ENCODE peak calls at places on chromosomes 6 and 20, in six cellular contexts. U is GM12891, W is H1, X is HepG2, I is K562, A is GM12878. G is an unnamed sample.

GRCh38 chr6:77626431-77626830 is 26.4 kb upstream of the MEI4 start:
- DNase-seq in U (no peak), W (no peak), X (no peak), I (no peak), A (no peak), G (no peak)

GRCh38 chr20:24913076-24913628 is 35.9 kb upstream of the CST7 start:
- DNase-seq in U (no peak), W (peak), X (no peak), I (no peak), A (no peak), G (no peak)

GRCh38 chr20:24693466-24694156 is 224.2 kb downstream of the SYNDIG1 start:
- DNase-seq in U (no peak), W (peak), X (no peak), I (no peak), A (no peak), G (no peak)

GRCh38 chr6:8177721-8178120 is 75.4 kb upstream of the EEF1E1 start:
- DNase-seq in U (no peak), W (no peak), X (no peak), I (no peak), A (no peak), G (no peak)

GRCh38 chr20:44231193-44231592 is 15.9 kb upstream of the GDAP1L1 start:
- DNase-seq in U (no peak), W (no peak), X (peak), I (no peak), A (no peak), G (no peak)

GRCh38 chr20:59771506-59772372 is 161.7 kb downstream of the SYCP2 start:
- DNase-seq in U (no peak), W (no peak), X (no peak), I (no peak), A (no peak), G (no peak)

GRCh38 chr6:74366634-74367033 is 670.6 kb downstream of the CD109 start:
- DNase-seq in U (no peak), W (no peak), X (no peak), I (no peak), A (no peak), G (no peak)

GRCh38 chr6:89487864-89488263 is 54.9 kb downstream of the ANKRD6 start:
- DNase-seq in U (no peak), W (no peak), X (no peak), I (no peak), A (no peak), G (no peak)

GRCh38 chr6:47571488-47571887 is 93.9 kb downstream of the CD2AP start:
- DNase-seq in U (no peak), W (no peak), X (no peak), I (no peak), A (no peak), G (no peak)

GRCh38 chr20:61764471-61765020 is 301.1 kb downstream of the TAF4 start:
- DNase-seq in U (no peak), W (no peak), X (no peak), I (no peak), A (no peak), G (no peak)

GRCh38 chr6:166743925-166744653 is 117.0 kb upstream of the RPS6KA2 start:
- DNase-seq in U (no peak), W (peak), X (no peak), I (no peak), A (no peak), G (no peak)

GRCh38 chr20:38178065-38178471 is 13.0 kb upstream of the TGM2 start:
- DNase-seq in U (no peak), W (no peak), X (no peak), I (no peak), A (no peak), G (no peak)

GRCh38 chr20:32470025-32470861 is 112.1 kb downstream of the ASXL1 start:
- DNase-seq in U (peak), W (peak), X (peak), I (peak), A (no peak), G (no peak)

GRCh38 chr6:36360241-36361054 is 23.8 kb upstream of the BNIP5 start:
- DNase-seq in U (peak), W (peak), X (peak), I (peak), A (no peak), G (peak)

GRCh38 chr20:36742558-36742957 is 3.3 kb downstream of the NDRG3 start:
- DNase-seq in U (no peak), W (no peak), X (no peak), I (no peak), A (no peak), G (no peak)

GRCh38 chr6:30163090-30163917 is at the start of gene TRIM15:
- DNase-seq in U (no peak), W (no peak), X (peak), I (no peak), A (no peak), G (no peak)

GRCh38 chr6:129633529-129633928 is 76.4 kb downstream of the ARHGAP18 start:
- DNase-seq in U (no peak), W (no peak), X (no peak), I (no peak), A (no peak), G (no peak)

GRCh38 chr6:131960371-131961133 is 9.4 kb upstream of the CCN2 start:
- DNase-seq in U (no peak), W (no peak), X (no peak), I (no peak), A (no peak), G (no peak)

GRCh38 chr20:31547017-31547675 is 32.9 kb downstream of the HM13 start:
- DNase-seq in U (peak), W (peak), X (peak), I (peak), A (peak), G (peak)

GRCh38 chr6:80872194-80872950 is 765.9 kb downstream of the BCKDHB start:
- DNase-seq in U (no peak), W (no peak), X (no peak), I (no peak), A (no peak), G (no peak)

GRCh38 chr6:7392402-7392801 is 2.8 kb downstream of the RIOK1 start:
- DNase-seq in U (no peak), W (no peak), X (no peak), I (no peak), A (no peak), G (no peak)

GRCh38 chr20:9689041-9689440 is 149.8 kb downstream of the PAK5 start:
- DNase-seq in U (no peak), W (no peak), X (no peak), I (no peak), A (no peak), G (no peak)

GRCh38 chr20:3275966-3276365 is 37.0 kb upstream of the SLC4A11 start:
- DNase-seq in U (no peak), W (no peak), X (no peak), I (no peak), A (no peak), G (no peak)

GRCh38 chr20:10660661-10661060 is 13.1 kb downstream of the JAG1 start:
- DNase-seq in U (no peak), W (no peak), X (no peak), I (no peak), A (no peak), G (no peak)

DNA sequence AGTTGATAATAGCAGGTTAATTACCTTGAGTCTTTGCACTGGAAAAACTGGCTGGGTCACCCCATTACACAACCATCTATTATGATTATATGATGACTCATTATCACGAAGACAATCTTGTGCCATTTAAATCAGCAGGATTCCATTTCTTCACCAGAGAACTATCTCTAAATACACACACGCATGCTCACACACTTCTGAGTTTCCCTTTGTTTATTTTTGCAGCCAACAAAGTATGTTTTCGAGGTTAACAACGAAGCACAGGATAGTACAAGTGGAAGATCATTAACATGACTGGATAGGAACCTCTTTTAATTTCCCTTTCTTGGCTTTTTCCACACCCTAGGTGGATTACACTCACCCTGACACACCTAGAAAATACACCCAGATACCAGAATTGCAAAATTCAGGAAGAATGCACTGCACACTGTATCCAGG is 18.9 kb downstream of the PERP start:
- DNase-seq in U (no peak), W (no peak), X (peak), I (no peak), A (no peak), G (no peak)
- TF ChIP-seq POLR2AphosphoS5 in U (no peak), W (no peak), X (no peak), I (no peak), A (no peak), G (no peak)

GRCh38 chr6:111721677-111722219 is 116.1 kb upstream of the TRAF3IP2 start:
- DNase-seq in U (peak), W (peak), X (peak), I (peak), A (no peak), G (peak)
- TF ChIP-seq TAF1 in U (no peak), W (no peak), X (no peak), I (no peak), A (no peak), G (no peak)

GRCh38 chr20:35541783-35542662 is at the start of gene ERGIC3:
- DNase-seq in U (peak), W (peak), X (peak), I (peak), A (peak), G (peak)
- TF ChIP-seq POLR2A in U (peak), W (peak), X (peak), I (peak), A (peak), G (peak)

DNA sequence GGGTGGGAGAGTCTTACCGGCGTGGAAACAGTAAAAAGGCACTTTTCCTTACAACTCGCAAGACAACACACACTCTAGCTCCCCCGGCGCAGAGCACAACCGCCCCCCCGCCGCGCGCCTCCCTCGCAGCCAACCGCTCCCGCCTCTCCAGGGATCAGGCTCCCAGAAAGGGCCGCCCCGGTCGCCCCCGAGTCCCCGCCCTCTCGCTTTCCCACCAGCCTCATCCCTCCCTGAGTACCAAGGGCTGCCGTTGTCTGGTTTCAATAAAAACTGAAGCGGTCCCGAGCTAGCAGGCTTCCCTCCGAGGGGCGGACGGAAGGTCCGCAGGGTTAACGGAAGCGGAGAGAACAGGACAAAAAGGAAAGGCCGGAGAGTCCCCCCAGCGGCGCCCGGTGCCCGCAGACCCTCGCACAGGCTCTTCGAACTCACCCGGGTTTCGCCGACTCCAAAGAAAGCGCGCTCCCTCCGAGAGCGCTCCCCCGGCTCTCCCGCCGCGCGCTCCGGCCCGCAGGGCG is 772 bp downstream of the ELOVL5 start:
- DNase-seq in U (no peak), W (peak), X (peak), I (peak), A (no peak), G (no peak)
- TF ChIP-seq POLR2AphosphoS5 in U (no peak), W (peak), X (peak), I (peak), A (no peak), G (no peak)

DNA sequence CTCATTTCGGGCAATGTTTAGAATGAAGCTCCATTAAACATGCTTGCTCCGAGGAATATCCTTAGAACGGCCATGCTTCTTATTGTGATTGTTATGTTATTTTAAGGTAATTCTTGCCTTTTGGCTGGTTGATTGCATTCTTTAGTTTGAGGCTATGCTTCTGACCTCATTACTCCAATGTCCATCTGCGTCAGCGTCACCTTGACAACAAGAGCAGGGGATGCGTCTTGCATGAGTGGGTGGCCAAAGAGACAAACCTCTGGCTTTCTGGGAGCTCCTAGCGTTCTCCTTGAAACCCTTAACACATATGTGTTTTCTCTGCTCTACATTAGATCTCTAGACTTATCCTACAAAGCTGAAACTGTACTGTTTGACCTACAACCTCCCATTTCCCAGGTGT is 184.3 kb downstream of the THBS2 start:
- DNase-seq in U (no peak), W (no peak), X (no peak), I (no peak), A (no peak), G (no peak)
- TF ChIP-seq TAF1 in U (no peak), W (no peak), X (no peak), I (no peak), A (no peak), G (no peak)

DNA sequence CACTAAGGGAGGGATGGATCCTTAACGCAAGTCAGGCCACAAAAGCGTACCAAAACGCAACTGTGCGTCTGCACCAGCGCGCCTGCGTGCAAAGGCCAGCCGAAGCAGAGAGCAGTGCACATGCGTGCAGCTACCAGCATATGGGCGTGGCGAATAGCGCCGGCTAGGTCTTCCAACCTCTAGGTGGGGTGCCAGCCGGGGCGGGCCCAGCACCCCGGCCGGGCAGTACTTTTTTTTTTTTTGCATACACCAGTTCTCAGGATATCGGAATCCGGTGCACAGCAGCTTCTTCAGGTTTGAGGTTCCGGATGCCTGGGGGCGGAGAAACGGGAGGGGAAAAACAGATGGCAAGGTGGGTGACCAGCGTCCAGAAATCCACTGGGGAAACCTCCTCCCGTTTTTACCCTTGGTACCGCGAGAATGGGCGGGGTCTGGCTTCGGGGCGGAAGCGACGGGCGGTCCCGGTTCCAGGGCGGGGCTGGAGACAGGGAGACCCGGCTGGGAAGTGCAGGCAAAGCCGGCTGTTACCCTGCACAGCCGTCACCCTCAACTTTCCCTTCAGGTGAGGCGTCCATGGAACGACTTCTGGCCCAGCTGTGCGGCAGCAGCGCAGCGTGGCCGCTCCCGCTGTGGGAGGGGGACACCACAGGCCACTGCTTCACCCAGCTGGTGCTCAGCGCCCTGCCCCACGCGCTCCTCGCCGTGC is at the start of gene ABCC10:
- DNase-seq in U (peak), W (peak), X (peak), I (peak), A (peak), G (peak)
- TF ChIP-seq POLR2A in U (peak), W (peak), X (peak), I (peak), A (peak), G (peak)

DNA sequence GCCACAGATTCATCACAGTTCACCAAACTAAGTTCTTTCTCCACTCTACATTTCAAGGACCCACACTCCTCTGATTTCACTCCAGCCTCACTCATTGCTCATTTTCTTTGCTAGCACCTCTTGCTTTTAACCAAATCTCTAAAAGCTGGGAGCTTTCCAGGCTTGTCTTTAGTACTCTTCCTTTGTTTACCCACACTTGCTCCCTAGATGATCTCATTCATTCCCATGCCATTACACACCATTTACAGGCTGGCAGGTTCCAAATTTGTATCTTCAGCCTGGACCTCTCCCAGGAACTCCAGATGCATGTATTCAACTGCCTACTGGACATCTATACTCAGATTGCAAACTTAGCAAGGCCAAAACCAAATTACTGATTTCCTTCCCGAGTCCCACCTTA is 5.3 kb upstream of the GUCA1B start:
- DNase-seq in U (no peak), W (no peak), X (peak), I (no peak), A (no peak), G (no peak)
- TF ChIP-seq POLR2AphosphoS5 in U (no peak), W (no peak), X (no peak), I (no peak), A (no peak), G (no peak)

GRCh38 chr6:143288923-143289322 is 161.6 kb downstream of the ADAT2 start:
- DNase-seq in U (no peak), W (no peak), X (no peak), I (no peak), A (no peak), G (no peak)
- TF ChIP-seq TAF1 in U (no peak), W (no peak), X (no peak), I (no peak), A (no peak), G (no peak)

GRCh38 chr6:3751019-3751729 is at the start of gene PXDC1:
- DNase-seq in U (no peak), W (peak), X (no peak), I (no peak), A (no peak), G (peak)

GRCh38 chr6:3749390-3749978 is 2.0 kb downstream of the PXDC1 start:
- DNase-seq in U (no peak), W (no peak), X (no peak), I (no peak), A (no peak), G (no peak)

GRCh38 chr6:3751730-3752537 is 421 bp upstream of the PXDC1 start:
- DNase-seq in U (peak), W (peak), X (peak), I (peak), A (no peak), G (peak)

GRCh38 chr6:3749991-3750323 is 1.6 kb downstream of the PXDC1 start:
- DNase-seq in U (no peak), W (no peak), X (peak), I (peak), A (no peak), G (no peak)

DNA sequence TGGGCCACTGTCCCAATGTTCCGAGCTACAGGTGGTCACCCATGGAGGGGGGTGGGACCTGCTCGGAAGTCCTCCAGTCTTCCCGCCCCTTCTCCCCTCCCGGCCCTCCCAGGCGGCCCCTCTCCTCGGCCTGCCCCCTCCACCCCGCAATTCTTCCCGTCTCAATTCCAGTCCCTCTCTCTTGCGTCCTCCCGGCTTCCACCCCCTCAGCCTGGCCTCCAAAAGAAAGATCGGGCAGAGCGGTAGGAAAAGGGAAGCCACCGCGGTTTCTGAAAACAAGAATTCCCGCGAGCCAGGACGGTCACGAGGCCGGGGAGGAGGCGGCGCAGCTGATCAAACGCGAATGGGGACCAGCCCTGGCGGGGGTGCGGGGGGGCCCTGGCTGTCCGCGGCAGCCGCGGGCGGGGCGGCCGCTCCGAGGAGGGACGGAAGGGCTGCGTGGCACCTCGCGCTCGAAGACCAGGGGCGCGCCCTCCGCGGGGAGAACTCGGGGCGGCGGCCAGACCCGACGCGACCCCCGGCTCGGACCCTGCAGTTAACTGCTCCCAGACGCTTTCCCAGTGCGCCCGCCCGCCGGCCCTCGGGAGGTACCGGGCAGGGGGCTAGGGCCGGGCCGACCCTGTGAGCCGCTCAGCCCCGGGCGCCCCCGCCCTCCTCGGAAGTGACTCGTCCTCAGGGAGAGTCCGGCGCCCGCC is 1.0 kb downstream of the PXDC1 start:
- DNase-seq in U (no peak), W (peak), X (peak), I (peak), A (no peak), G (peak)
- TF ChIP-seq POLR2A in U (no peak), W (no peak), X (no peak), I (no peak), A (no peak), G (no peak)

DNA sequence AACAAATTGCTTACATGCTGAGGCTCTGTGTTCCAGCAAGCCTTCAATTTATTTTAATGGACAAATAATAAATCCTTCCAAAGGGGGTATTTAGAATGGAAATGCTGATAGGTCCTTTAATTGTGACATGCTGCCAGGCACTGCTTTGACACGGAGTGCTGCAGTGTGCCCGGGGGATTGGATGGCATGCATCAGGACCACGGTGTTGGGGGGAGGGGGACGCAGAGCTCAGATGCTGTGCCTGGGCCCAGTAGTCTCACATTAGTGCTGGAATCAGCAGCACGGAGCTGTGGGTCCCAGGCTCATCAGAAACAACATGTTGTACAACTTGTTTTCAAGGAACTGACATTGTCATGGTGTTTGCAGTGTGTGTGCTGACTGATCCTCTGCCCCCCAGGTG is 200.0 kb downstream of the CD83 start:
- DNase-seq in U (no peak), W (no peak), X (no peak), I (no peak), A (no peak), G (no peak)
- TF ChIP-seq POLR2AphosphoS5 in U (no peak), W (no peak), X (no peak), I (no peak), A (no peak), G (no peak)